ENCODE peak calls at places on chromosomes 5 and 9, in four cellular contexts. Y is CD8-positive, alpha-beta T cell; U is foreskin keratinocyte; I is naive thymus-derived CD8-positive, alpha-beta T cell. H is an unnamed sample.

GRCh38 chr9:133737071-133737773 is 930 bp downstream of the SARDH start:
- ATAC-seq in U (no peak), I (no peak), Y (no peak), H (no peak)

GRCh38 chr5:162786234-162786633 is 651.2 kb upstream of the CCNG1 start:
- ATAC-seq in U (no peak), Y (no peak), I (no peak), H (no peak)

GRCh38 chr5:59525957-59526356 is 367.6 kb downstream of the PDE4D start:
- ATAC-seq in I (no peak), U (no peak), Y (no peak), H (no peak)

GRCh38 chr9:116674210-116674980 is 12.7 kb upstream of the TRIM32 start:
- ATAC-seq in I (no peak), Y (no peak), U (no peak), H (no peak)

GRCh38 chr5:157442989-157443619 is 16.9 kb upstream of the NIPAL4 start:
- ATAC-seq in U (no peak), I (no peak), Y (no peak), H (no peak)

GRCh38 chr9:131732061-131732526 is 7.8 kb downstream of the RAPGEF1 start:
- ATAC-seq in I (no peak), U (peak), Y (no peak), H (peak)

GRCh38 chr9:123757547-123757946 is 172.4 kb downstream of the DENND1A start:
- ATAC-seq in U (no peak), Y (no peak), I (no peak), H (no peak)

GRCh38 chr9:137642892-137643291 is 24.1 kb downstream of the EHMT1 start:
- ATAC-seq in I (no peak), U (no peak), Y (no peak), H (no peak)

GRCh38 chr9:134694368-134694665 is 52.7 kb downstream of the COL5A1 start:
- ATAC-seq in Y (no peak), I (no peak), U (no peak), H (no peak)

GRCh38 chr9:127204771-127205470 is 59.7 kb upstream of the GARNL3 start:
- ATAC-seq in Y (no peak), U (peak), I (peak), H (no peak)

GRCh38 chr9:70143394-70144130 is 99.9 kb downstream of the MAMDC2 start:
- ATAC-seq in U (no peak), I (no peak), Y (no peak), H (peak)

GRCh38 chr5:143166080-143166479 is 237.4 kb downstream of the NR3C1 start:
- ATAC-seq in Y (no peak), U (no peak), I (no peak), H (no peak)

GRCh38 chr5:103293099-103293498 is 34.5 kb downstream of the MACIR start:
- ATAC-seq in Y (no peak), I (no peak), U (no peak), H (no peak)

GRCh38 chr9:132894343-132894742 is 15.6 kb downstream of the SPACA9 start:
- ATAC-seq in I (no peak), U (peak), Y (no peak), H (peak)

GRCh38 chr9:134624827-134625181 is 16.8 kb upstream of the COL5A1 start:
- ATAC-seq in I (no peak), U (peak), Y (no peak), H (no peak)

GRCh38 chr5:1796371-1797108 is 3.1 kb downstream of the MRPL36 start:
- ATAC-seq in U (no peak), I (no peak), Y (no peak), H (no peak)

GRCh38 chr9:133855802-133856592 is 117.8 kb upstream of the SARDH start:
- ATAC-seq in Y (no peak), I (no peak), U (no peak), H (no peak)

GRCh38 chr5:9473624-9474023 is 72.3 kb downstream of the SEMA5A start:
- ATAC-seq in Y (no peak), U (no peak), I (no peak), H (no peak)

GRCh38 chr5:139551490-139551889 is 9.6 kb upstream of the UBE2D2 start:
- ATAC-seq in I (no peak), U (no peak), Y (no peak), H (no peak)

GRCh38 chr5:112772095-112772494 is 34.4 kb downstream of the APC start:
- ATAC-seq in U (peak), I (no peak), Y (no peak), H (no peak)

GRCh38 chr9:94767331-94768099 is 41.0 kb downstream of the AOPEP start:
- ATAC-seq in Y (no peak), U (peak), I (no peak), H (peak)

GRCh38 chr5:73122875-73123810 is 2.8 kb downstream of the TMEM171 start:
- ATAC-seq in Y (peak), I (no peak), U (no peak), H (no peak)

GRCh38 chr5:173466227-173466626 is 138.0 kb upstream of the STC2 start:
- ATAC-seq in Y (no peak), U (no peak), I (no peak), H (no peak)

GRCh38 chr5:88707216-88707965 is 175.6 kb downstream of the MEF2C start:
- ATAC-seq in I (no peak), Y (no peak), U (no peak), H (no peak)

GRCh38 chr5:131525805-131526204 is 109.2 kb downstream of the RAPGEF6 start:
- ATAC-seq in Y (no peak), I (no peak), U (no peak), H (no peak)

GRCh38 chr9:74357577-74357976 is 139.6 kb upstream of the RORB start:
- ATAC-seq in Y (no peak), I (no peak), U (no peak), H (no peak)

GRCh38 chr5:53908752-53909151 is 348.3 kb downstream of the NDUFS4 start:
- ATAC-seq in U (no peak), Y (no peak), I (no peak), H (no peak)

GRCh38 chr5:82796643-82797416 is 280.4 kb downstream of the TMEM167A start:
- ATAC-seq in Y (no peak), I (no peak), U (no peak), H (no peak)